ENCODE peak calls at places on chromosomes 1 and 21, in eight cellular contexts. K, Q, Y, V, L, J, P and A are unnamed samples.
A peak's percentile ranks its signal among the peaks of the same experiment; 100 is the strongest.

GRCh38 chr1:23562138-23562819 is 3.0 kb upstream of the ID3 start:
- DNase-seq in K (peak; percentile 98), Q (peak; percentile 96), Y (peak; percentile 100), V (peak; percentile 99), L (peak; percentile 92), J (peak; percentile 97), P (peak; percentile 47), A (peak; percentile 100)

GRCh38 chr1:40956397-40956796 is 23.1 kb upstream of the CTPS1 start:
- DNase-seq in K (no peak), Q (no peak), Y (peak; percentile 47), V (no peak), L (no peak), J (no peak), P (no peak), A (no peak)

GRCh38 chr1:108703939-108704338 is 8.8 kb upstream of the FNDC7 start:
- DNase-seq in K (no peak), Q (no peak), Y (peak; percentile 50), V (peak; percentile 35), L (no peak), J (no peak), P (peak; percentile 76), A (no peak)

GRCh38 chr1:1398677-1399186 is 403 bp downstream of the CCNL2 start:
- DNase-seq in K (no peak), Q (no peak), Y (no peak), V (no peak), L (no peak), J (no peak), P (no peak), A (no peak)

GRCh38 chr1:11984121-11984520 is 3.9 kb downstream of the MFN2 start:
- DNase-seq in K (no peak), Q (no peak), Y (no peak), V (peak; percentile 71), L (no peak), J (no peak), P (no peak), A (no peak)

GRCh38 chr1:12480748-12481362 is 137.2 kb downstream of the DHRS3 start:
- DNase-seq in K (no peak), Q (no peak), Y (peak; percentile 95), V (peak; percentile 81), L (no peak), J (no peak), P (peak; percentile 45), A (no peak)

GRCh38 chr1:23101101-23101827 is 67.4 kb downstream of the LUZP1 start:
- DNase-seq in K (no peak), Q (no peak), Y (peak; percentile 67), V (peak; percentile 49), L (no peak), J (no peak), P (no peak), A (no peak)

GRCh38 chr1:177315270-177315669 is 144.5 kb downstream of the BRINP2 start:
- DNase-seq in K (no peak), Q (no peak), Y (no peak), V (peak; percentile 4), L (no peak), J (no peak), P (no peak), A (no peak)

GRCh38 chr1:25706146-25707089 is 89.8 kb downstream of the MAN1C1 start:
- DNase-seq in K (no peak), Q (no peak), Y (no peak), V (no peak), L (no peak), J (no peak), P (no peak), A (no peak)

GRCh38 chr1:20076223-20076622 is 6.2 kb downstream of the PLA2G5 start:
- DNase-seq in K (no peak), Q (no peak), Y (no peak), V (no peak), L (no peak), J (no peak), P (no peak), A (no peak)

GRCh38 chr1:163170331-163170730 is 32.4 kb downstream of the RGS5 start:
- DNase-seq in K (no peak), Q (no peak), Y (peak; percentile 80), V (peak; percentile 33), L (no peak), J (no peak), P (no peak), A (no peak)

GRCh38 chr21:29511076-29511475 is 212.4 kb downstream of the BACH1 start:
- DNase-seq in K (no peak), Q (no peak), Y (no peak), V (no peak), L (no peak), J (no peak), P (no peak), A (no peak)

GRCh38 chr1:15056515-15057285 is 96.8 kb upstream of the TMEM51 start:
- DNase-seq in K (no peak), Q (no peak), Y (peak; percentile 42), V (peak; percentile 12), L (no peak), J (no peak), P (no peak), A (no peak)

GRCh38 chr1:25137521-25138395 is 94.5 kb downstream of the SYF2 start:
- DNase-seq in K (no peak), Q (no peak), Y (peak; percentile 8), V (no peak), L (no peak), J (no peak), P (no peak), A (no peak)

GRCh38 chr1:164764333-164764732 is 205.3 kb downstream of the PBX1 start:
- DNase-seq in K (no peak), Q (no peak), Y (peak; percentile 56), V (peak; percentile 60), L (no peak), J (no peak), P (no peak), A (no peak)